ENCODE peak calls at places on chromosome 1, in eight cellular contexts. X is fibroblast of the aortic adventitia, M is uterus, S is fibroblast of pulmonary artery, Y is IMR-90, I is fibroblast of lung, C is upper lobe of right lung, P is dorsolateral prefrontal cortex. O is an unnamed sample.

GRCh38 chr1:15696956-15697521 is 12.9 kb downstream of the PLEKHM2 start:
- DNase-seq in S (no peak), P (no peak), I (no peak), C (no peak), M (no peak), X (peak; percentile 16), Y (no peak), O (no peak)

GRCh38 chr1:51600529-51600928 is 16.4 kb upstream of the OSBPL9 start:
- DNase-seq in M (no peak), S (no peak), I (peak; percentile 43), P (no peak), C (no peak), X (no peak), Y (no peak), O (no peak)

GRCh38 chr1:8706995-8707396 is 110.4 kb downstream of the RERE start:
- DNase-seq in I (peak; percentile 19), S (peak; percentile 68), M (no peak), X (peak; percentile 64), Y (peak; percentile 32), C (no peak), P (no peak), O (no peak)

GRCh38 chr1:84603941-84604830 is 29.9 kb upstream of the CTBS start:
- DNase-seq in S (peak; percentile 90), M (peak; percentile 77), X (peak; percentile 95), Y (peak; percentile 81), I (peak; percentile 60), C (no peak), P (no peak), O (peak; percentile 95)

GRCh38 chr1:214019499-214019898 is 31.7 kb downstream of the PROX1 start:
- DNase-seq in P (no peak), C (no peak), I (no peak), M (no peak), X (no peak), S (no peak), Y (no peak), O (no peak)

GRCh38 chr1:94935476-94935875 is 8.6 kb upstream of the CNN3 start:
- DNase-seq in C (no peak), P (no peak), I (no peak), S (no peak), M (no peak), Y (no peak), X (no peak), O (no peak)

GRCh38 chr1:161486806-161487482 is 18.3 kb upstream of the FCGR2A start:
- DNase-seq in P (no peak), M (peak; percentile 21), X (peak; percentile 84), Y (peak; percentile 74), C (no peak), I (peak; percentile 68), S (peak; percentile 83), O (peak; percentile 81)

GRCh38 chr1:21246905-21247642 is 43.2 kb downstream of the ECE1 start:
- DNase-seq in Y (no peak), P (no peak), M (no peak), X (no peak), I (no peak), S (no peak), C (no peak), O (no peak)

GRCh38 chr1:8340456-8340855 is 22.5 kb downstream of the SLC45A1 start:
- DNase-seq in C (no peak), S (no peak), Y (no peak), I (no peak), P (no peak), X (no peak), M (no peak), O (no peak)

GRCh38 chr1:226644541-226645176 is 94.4 kb downstream of the ITPKB start:
- DNase-seq in X (no peak), I (peak; percentile 17), P (peak; percentile 42), C (no peak), Y (peak; percentile 42), S (no peak), M (peak; percentile 16), O (no peak)

GRCh38 chr1:29686012-29686930 is 449.9 kb downstream of the PTPRU start:
- DNase-seq in P (peak; percentile 34), X (no peak), I (no peak), C (peak; percentile 46), M (no peak), S (no peak), Y (no peak), O (no peak)

GRCh38 chr1:160777486-160778089 is 18.4 kb upstream of the LY9 start:
- DNase-seq in Y (no peak), I (no peak), S (peak; percentile 22), P (no peak), X (peak; percentile 6), M (no peak), C (no peak), O (peak; percentile 3)

GRCh38 chr1:1629430-1630190 is 2.4 kb upstream of the MMP23B start:
- DNase-seq in C (peak; percentile 78), P (no peak), M (no peak), Y (no peak), S (no peak), I (no peak), X (no peak), O (no peak)

DNA sequence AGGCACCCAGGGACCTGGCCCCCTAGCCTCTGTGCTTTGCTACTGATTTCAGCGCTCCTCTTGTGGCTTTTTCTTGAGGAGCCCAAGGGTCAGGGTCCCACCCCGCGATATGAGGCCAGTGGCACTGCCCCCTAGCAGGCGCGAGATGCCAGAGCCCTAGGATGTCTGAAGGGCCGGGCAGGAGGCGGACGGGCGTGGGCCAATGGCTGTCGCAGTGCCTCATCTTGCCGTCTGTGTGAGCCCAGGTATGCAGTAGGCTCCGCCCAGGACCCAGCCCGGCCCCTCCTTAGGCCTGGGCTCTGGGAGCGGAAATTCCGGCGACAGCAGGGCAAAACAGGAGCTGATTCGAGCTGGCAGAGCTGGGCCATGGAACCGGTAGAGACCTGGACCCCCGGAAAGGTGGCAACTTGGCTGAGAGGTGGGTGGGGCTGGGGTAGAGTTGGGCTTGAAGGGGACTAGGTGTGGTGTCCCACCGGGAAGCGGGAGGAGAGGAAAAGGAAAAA is at the start of gene CNKSR1:
- DNase-seq in Y (no peak), I (no peak), M (no peak), C (peak; percentile 92), S (no peak), P (no peak), X (no peak), O (no peak)
- H3K4me3 ChIP-seq in Y (no peak within 1 kb of the TSS), I (no peak within 1 kb of the TSS), M (no peak within 1 kb of the TSS), C (peak within 1 kb of the TSS; percentile 44), S (no peak within 1 kb of the TSS), P (no peak within 1 kb of the TSS), X (no peak within 1 kb of the TSS), O (no peak within 1 kb of the TSS)

DNA sequence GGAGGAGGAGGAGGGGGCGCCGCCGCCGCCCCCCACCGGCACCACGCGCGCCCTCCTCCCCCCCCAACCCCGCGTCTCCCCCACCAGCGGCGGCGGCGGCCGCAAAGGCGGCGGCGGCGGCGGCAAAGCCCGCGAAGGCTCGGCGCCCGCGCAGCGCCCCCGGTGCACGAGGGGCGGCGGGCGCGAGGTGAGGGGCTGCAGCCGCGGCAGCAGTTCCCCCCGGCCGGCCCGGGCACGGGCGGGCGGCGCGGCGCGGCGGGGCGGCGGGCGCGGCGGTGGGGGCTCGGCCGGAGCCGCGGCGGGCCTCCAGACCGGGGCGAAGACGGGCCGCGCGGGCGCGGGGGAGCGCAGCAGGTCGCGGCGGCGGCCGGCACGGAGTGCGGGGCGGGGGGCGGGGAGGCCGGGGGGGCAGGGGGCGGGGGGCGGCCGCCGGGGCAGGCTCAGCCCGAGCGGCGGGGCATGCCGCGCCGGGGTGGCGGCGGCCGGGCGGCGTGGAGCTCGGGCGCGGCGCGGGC is 393 bp downstream of the IRF2BP2 start:
- DNase-seq in Y (no peak), S (no peak), P (no peak), M (no peak), C (no peak), X (no peak), I (no peak), O (no peak)
- H3K4me3 ChIP-seq in Y (peak overlapping the region; percentile 76), S (peak overlapping the region; percentile 80), P (peak overlapping the region; percentile 80), M (peak overlapping the region; percentile 54), C (peak overlapping the region; percentile 85), X (peak overlapping the region; percentile 82), I (no peak overlapping the region), O (peak overlapping the region; percentile 84)

GRCh38 chr1:33057095-33057494 is 20.4 kb upstream of the AK2 start:
- DNase-seq in Y (no peak), S (no peak), C (no peak), X (no peak), M (no peak), P (no peak), I (no peak), O (no peak)
- H3K4me3 ChIP-seq in Y (no peak overlapping the region), S (no peak overlapping the region), C (no peak overlapping the region), X (no peak overlapping the region), M (no peak overlapping the region), P (no peak overlapping the region), I (no peak overlapping the region), O (no peak overlapping the region)

DNA sequence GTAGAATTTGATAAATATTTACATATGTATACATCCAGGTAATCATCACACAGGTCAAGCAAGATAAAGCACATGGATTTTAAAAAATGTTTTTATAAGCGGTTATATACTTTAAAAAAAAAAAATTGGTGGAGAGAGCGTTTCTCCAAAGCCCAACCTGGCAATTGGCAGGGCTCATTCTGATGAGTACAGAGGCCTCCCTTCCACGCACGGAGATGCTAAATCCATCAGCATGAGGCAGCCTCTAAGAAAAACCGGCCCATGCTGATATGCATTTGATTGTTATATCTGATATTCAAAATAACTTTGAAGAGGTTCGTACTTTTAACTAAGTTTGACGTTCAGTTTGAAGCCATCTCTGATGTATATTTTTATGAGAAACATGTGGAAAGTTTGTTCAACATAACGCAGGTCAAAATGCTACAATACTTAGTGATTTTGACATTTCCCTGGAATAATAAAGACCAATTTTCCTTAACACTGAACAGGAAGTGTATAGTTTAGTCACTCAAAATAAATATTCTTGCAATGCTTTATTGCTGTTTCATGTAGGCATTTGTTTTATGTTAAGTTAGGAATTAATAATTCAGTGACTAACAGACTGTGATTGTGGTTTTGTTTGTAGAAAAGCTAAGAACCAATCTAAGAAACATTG is 151.7 kb downstream of the NR5A2 start:
- DNase-seq in Y (peak; percentile 70), P (no peak), I (peak; percentile 63), S (peak; percentile 22), X (peak; percentile 78), C (no peak), M (no peak), O (peak; percentile 67)
- H3K4me3 ChIP-seq in Y (no peak overlapping the region), P (no peak overlapping the region), I (no peak overlapping the region), S (no peak overlapping the region), X (no peak overlapping the region), C (no peak overlapping the region), M (no peak overlapping the region), O (no peak overlapping the region)

DNA sequence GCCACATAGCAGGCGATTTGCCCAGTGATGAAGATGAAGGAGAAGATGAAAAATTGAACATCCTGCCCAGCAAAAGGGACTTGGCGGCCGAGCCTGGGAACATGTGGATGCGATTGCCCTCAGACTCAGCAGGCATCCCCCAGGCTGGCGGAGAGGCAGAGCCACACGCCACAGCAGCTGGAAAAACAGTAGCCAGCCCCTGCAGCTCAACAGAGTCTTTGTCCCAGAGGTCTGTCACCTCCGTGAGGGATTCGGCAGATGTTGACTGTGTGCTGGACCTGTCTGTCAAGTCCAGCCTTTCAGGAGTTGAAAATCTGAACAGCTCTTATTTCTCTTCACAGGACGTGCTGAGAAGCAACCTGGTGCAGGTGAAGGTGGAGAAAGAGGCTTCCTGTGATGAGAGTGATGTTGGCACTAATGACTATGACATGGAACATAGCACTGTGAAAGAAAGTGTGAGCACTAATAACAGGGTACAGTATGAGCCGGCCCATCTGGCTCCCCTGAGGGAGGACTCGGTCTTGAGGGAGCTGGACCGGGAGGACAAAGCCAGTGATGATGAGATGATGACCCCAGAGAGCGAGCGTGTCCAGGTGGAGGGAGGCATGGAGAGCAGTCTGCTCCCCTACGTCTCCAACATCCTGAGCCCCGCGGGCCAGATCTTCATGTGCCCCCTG is 3.3 kb downstream of the ZBTB18 start:
- DNase-seq in P (no peak), M (no peak), I (no peak), S (no peak), Y (no peak), C (no peak), X (no peak), O (no peak)
- H3K4me3 ChIP-seq in P (peak overlapping the region; percentile 77), M (no peak overlapping the region), I (no peak overlapping the region), S (no peak overlapping the region), Y (no peak overlapping the region), C (no peak overlapping the region), X (no peak overlapping the region), O (no peak overlapping the region)

GRCh38 chr1:59143824-59144223 is 153.1 kb upstream of the FGGY start:
- DNase-seq in S (peak; percentile 54), P (no peak), X (peak; percentile 78), I (no peak), M (no peak), C (no peak), Y (peak; percentile 41), O (peak; percentile 67)
- H3K4me3 ChIP-seq in S (no peak overlapping the region), P (no peak overlapping the region), X (no peak overlapping the region), I (no peak overlapping the region), M (no peak overlapping the region), C (no peak overlapping the region), Y (no peak overlapping the region), O (no peak overlapping the region)

O was measured in fibroblast of mammary gland.